ENCODE peak calls at places on chromosomes 7 and 10, in ten cellular contexts. W is cardiac fibroblast, J is HCT116, E is ovary, D is epithelial cell of esophagus, G is spleen, P is mucosa of descending colon, O is esophagus squamous epithelium, V is sigmoid colon, Q is choroid plexus epithelial cell. I is an unnamed sample.

GRCh38 chr7:145868935-145869334 is 247.7 kb upstream of the CNTNAP2 start:
- DNase-seq in G (no peak), P (no peak), O (no peak), W (no peak), Q (no peak), J (no peak), D (no peak), E (no peak), V (no peak), I (no peak)

GRCh38 chr7:129118976-129119375 is 25.5 kb upstream of the TSPAN33 start:
- DNase-seq in G (no peak), O (no peak), J (no peak), Q (no peak), W (no peak), P (no peak), D (no peak), V (no peak), E (no peak), I (no peak)

GRCh38 chr7:87013841-87014191 is 45.6 kb downstream of the ELAPOR2 start:
- DNase-seq in O (no peak), E (no peak), J (no peak), V (no peak), G (no peak), W (no peak), Q (no peak), P (no peak), D (no peak), I (no peak)

GRCh38 chr7:711093-711966 is 15.2 kb upstream of the DNAAF5 start:
- DNase-seq in D (no peak), J (no peak), G (peak), Q (no peak), P (no peak), O (no peak), V (peak), W (no peak), E (peak), I (no peak)

GRCh38 chr7:43756368-43757072 is 2.0 kb upstream of the BLVRA start:
- DNase-seq in P (no peak), V (no peak), O (no peak), J (no peak), D (peak), W (peak), Q (peak), G (no peak), E (no peak), I (peak)

GRCh38 chr7:70614237-70614984 is 517.5 kb upstream of the GALNT17 start:
- DNase-seq in O (no peak), D (peak), V (peak), W (peak), G (peak), J (no peak), Q (peak), E (peak), P (peak), I (peak)

GRCh38 chr10:117226813-117227451 is 14.0 kb upstream of the SLC18A2 start:
- DNase-seq in P (peak), G (peak), W (peak), O (no peak), Q (peak), D (peak), V (no peak), J (peak), E (peak), I (peak)

GRCh38 chr10:94416896-94417295 is 14.6 kb downstream of the TBC1D12 start:
- DNase-seq in J (no peak), V (no peak), D (no peak), G (no peak), Q (no peak), P (no peak), E (no peak), W (peak), O (no peak), I (no peak)

GRCh38 chr7:95753440-95753839 is 18.9 kb upstream of the DYNC1I1 start:
- DNase-seq in V (no peak), P (no peak), Q (no peak), J (no peak), G (no peak), E (no peak), W (no peak), O (no peak), D (no peak), I (no peak)

GRCh38 chr7:114922151-114922651 is 307 bp downstream of the MDFIC start:
- DNase-seq in P (peak), J (no peak), V (peak), O (no peak), Q (peak), G (peak), E (peak), D (peak), W (peak), I (peak)

GRCh38 chr7:101838837-101839483 is 21.5 kb downstream of the CUX1 start:
- DNase-seq in J (no peak), V (peak), D (no peak), P (no peak), E (no peak), O (no peak), W (no peak), G (no peak), Q (no peak), I (no peak)

GRCh38 chr10:78931333-78932083 is 137.3 kb upstream of the ZMIZ1 start:
- DNase-seq in Q (peak), G (peak), W (peak), O (no peak), V (peak), J (no peak), D (peak), P (no peak), E (peak), I (peak)

GRCh38 chr10:4217187-4217586 is 432.2 kb upstream of the KLF6 start:
- DNase-seq in J (no peak), D (no peak), O (no peak), G (no peak), Q (no peak), V (no peak), E (no peak), W (no peak), P (no peak), I (no peak)

GRCh38 chr10:130333185-130333584 is 197.0 kb downstream of the GLRX3 start:
- DNase-seq in Q (no peak), V (no peak), E (no peak), W (no peak), O (no peak), G (no peak), P (no peak), J (no peak), D (no peak), I (no peak)

DNA sequence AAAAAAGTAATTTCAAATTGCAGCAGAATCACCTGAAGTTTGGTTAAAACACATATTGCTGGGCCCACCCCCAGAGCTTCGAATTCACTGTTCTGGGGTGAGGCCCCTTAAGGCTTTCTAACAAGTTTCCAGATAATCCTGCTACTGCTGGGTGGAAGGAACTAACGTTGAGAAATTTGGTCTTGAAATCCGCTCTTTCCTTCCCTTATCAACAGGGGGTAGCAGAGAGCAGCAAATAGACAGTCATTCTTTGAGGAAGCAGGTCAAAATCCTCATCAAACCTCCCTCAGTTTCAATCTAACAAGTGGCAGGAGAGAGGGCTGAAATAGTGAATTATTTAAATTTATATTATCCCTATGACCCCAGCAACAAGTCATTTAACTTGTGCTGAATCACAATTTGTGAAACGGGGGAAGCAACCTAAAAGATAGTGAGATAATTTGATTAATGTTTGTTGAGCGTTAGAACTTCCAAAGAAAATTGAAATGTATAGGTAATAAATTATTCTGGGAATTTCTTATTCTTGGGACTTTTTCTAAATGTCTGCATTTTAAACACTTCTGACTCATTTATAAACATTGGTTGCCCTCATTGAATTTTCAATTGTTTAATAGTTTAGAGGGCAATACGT is 21.7 kb upstream of the MALSU1 start:
- DNase-seq in J (peak), W (peak), D (peak), E (no peak), V (no peak), O (no peak), P (no peak), Q (peak), G (no peak), I (peak)
- TF ChIP-seq CTCF in J (peak), W (peak), D (peak), E (peak), V (no peak), O (peak), P (peak), Q (peak), G (peak), I (peak)

DNA sequence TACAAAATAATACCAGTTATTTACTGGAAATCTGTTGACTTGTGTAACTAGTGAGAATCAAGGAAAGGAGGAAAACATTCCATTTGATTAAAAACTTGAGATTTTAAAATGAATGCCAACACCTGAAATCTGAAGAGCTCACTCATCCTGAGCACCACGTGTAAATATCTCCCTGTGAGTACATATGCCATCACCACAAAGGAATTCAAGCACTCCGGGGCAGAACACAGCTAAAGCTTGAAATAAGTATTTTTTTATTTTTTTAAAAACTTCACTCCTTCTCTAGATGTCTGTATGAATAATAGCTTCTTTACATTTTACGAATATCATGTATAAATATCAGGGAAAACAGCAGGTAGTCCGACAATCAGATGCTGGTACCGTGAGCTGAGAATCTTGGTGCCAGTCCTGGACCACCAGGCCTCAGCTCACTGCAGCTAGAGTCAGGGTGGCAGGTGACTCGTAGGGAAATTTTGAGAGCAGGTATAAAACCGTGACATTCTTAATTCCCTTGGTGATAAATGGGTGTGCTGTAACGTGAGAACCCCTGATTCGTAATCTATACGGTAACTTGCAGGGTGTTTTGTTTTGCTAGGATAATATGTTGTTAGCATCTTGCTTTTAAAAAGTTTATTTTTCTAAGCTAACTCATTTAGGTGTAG is 12.7 kb downstream of the LMTK2 start:
- DNase-seq in J (no peak), O (no peak), E (no peak), V (no peak), P (no peak), G (no peak), D (peak), W (peak), Q (peak), I (peak)
- H3K4me3 ChIP-seq in J (no peak), O (no peak), E (no peak), V (no peak), P (no peak), G (no peak), D (no peak), W (no peak), Q (no peak), I (no peak)

GRCh38 chr7:155594961-155595366 is 48.6 kb upstream of the CNPY1 start:
- DNase-seq in O (no peak), J (no peak), D (peak), E (no peak), W (no peak), P (no peak), G (no peak), Q (no peak), V (no peak), I (peak)

GRCh38 chr7:155602156-155602555 is 42.3 kb upstream of the RBM33 start:
- DNase-seq in V (no peak), G (no peak), J (no peak), W (no peak), Q (no peak), E (no peak), O (no peak), P (no peak), D (no peak), I (no peak)

GRCh38 chr7:155602750-155603149 is 41.7 kb upstream of the RBM33 start:
- DNase-seq in E (no peak), P (no peak), W (no peak), D (no peak), J (no peak), V (no peak), Q (no peak), G (peak), O (no peak), I (no peak)

GRCh38 chr7:155597753-155598140 is 46.7 kb upstream of the RBM33 start:
- DNase-seq in P (no peak), Q (peak), D (peak), W (peak), V (no peak), O (no peak), G (no peak), J (no peak), E (no peak), I (peak)

GRCh38 chr7:155598810-155599210 is 45.7 kb upstream of the RBM33 start:
- DNase-seq in G (peak), V (peak), O (no peak), D (peak), E (peak), J (peak), Q (peak), W (peak), P (peak), I (peak)
- TF ChIP-seq CTCF in G (peak), V (peak), O (peak), D (peak), E (peak), J (peak), Q (peak), W (peak), P (peak), I (peak)

GRCh38 chr10:101123815-101124617 is 7.1 kb upstream of the TLX1 start:
- DNase-seq in E (no peak), O (no peak), V (peak), P (no peak), D (no peak), Q (no peak), J (no peak), G (no peak), W (no peak), I (no peak)
- H3K4me3 ChIP-seq in E (no peak), O (no peak), V (no peak), P (no peak), D (no peak), Q (no peak), J (no peak), G (peak), W (no peak), I (no peak)

DNA sequence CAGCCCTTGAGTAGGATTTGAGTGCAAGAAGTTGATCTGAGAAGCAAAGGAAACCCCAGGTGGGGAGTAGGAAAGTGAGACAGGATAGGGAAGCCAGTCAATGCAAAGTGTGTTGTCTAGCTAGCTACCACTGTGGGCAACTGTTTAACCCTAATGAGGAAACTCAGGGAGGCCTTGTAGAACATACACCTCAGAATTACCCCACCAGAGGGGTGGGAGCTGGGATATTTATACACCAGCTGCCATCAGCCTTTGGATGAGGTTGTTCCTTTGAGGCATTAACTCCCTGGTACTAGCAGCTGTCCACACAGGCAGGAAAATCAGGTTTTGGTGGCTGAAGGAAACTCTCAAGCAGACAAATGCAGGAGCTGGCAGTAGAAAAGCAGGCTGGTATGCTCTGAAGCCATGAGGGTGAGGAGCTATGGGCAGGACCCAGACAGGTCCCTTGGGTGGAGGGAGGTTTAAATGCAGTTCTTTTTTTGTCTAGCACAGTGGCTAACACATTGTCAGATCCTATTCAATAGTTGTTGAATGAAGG is 60.1 kb upstream of the ARID5B start:
- DNase-seq in Q (no peak), J (no peak), D (peak), P (no peak), G (no peak), E (no peak), V (no peak), W (no peak), O (no peak), I (no peak)
- TF ChIP-seq CTCF in Q (no peak), J (no peak), D (no peak), P (no peak), G (no peak), E (no peak), V (no peak), W (no peak), O (no peak), I (no peak)

DNA sequence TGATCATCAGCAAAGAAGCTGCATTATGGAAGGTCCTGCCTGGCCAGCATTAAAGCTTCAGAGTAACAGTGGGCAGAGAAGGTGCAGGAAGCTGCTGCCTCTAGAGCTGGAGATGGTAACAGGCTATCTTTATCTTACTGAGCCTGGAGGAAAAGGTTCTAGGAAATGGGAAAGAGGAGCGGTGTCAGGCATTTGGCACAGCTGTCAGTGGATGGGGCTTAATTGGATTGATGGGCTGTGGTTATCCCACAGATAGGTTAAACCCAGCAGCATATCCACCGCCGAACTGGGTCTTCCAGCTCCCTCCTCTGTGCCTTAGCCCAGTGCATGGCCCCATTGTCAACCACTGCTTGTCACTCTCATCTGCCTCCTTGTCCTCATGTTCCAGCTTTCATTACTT is 127.6 kb downstream of the CCNY start:
- DNase-seq in W (no peak), E (no peak), D (no peak), P (no peak), J (no peak), G (no peak), V (no peak), O (no peak), Q (no peak), I (no peak)
- H3K4me3 ChIP-seq in W (no peak), E (no peak), D (no peak), P (no peak), J (no peak), G (no peak), V (no peak), O (no peak), Q (no peak), I (no peak)

DNA sequence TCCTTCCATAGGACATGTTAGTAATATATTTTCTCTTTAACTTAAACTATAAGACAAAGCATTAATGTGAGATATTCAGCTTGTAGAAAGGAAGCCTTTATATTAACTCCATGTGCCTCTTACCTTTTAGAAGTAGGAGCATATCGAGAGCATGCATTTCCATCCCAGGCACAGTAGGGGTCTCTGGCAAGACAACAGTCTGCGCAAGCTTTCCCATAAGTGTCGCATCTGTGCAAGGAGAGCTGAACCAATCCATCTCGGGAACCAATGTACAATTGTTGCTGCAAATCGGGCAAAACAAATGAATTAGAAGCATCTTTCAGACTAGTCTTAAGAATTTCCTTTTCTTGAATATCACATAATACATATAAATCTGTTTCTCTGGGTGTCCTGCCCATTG is 171.9 kb downstream of the SEMA3D start:
- DNase-seq in P (no peak), W (no peak), V (no peak), G (no peak), D (no peak), O (no peak), J (no peak), Q (no peak), E (no peak), I (no peak)
- TF ChIP-seq CTCF in P (no peak), W (no peak), V (no peak), G (no peak), D (no peak), O (no peak), J (no peak), Q (peak), E (no peak), I (no peak)

I was measured in fibroblast of the aortic adventitia.